ENCODE peak calls at places on chromosome 1, in six cellular contexts. R is stimulated activated CD4-positive, alpha-beta T cell treated with anti-CD3 and anti-CD28 coated beads, Interleukin-12 subunit alpha, Interleukin-12 subunit beta, amount 100 ng/mL, for 4 hours; K is choroid plexus epithelial cell; V is heart left ventricle; Y is anterior cingulate cortex; S is lower leg skin. C is an unnamed sample.

GRCh38 chr1:78091886-78092285 is 46.1 kb downstream of the GIPC2 start:
- DNase-seq in R (no peak), K (no peak), V (no peak), Y (no peak), S (no peak), C (no peak)

GRCh38 chr1:56866656-56867055 is 12.1 kb downstream of the C8A start:
- DNase-seq in R (no peak), K (no peak), V (no peak), Y (no peak), S (no peak), C (no peak)

GRCh38 chr1:228795578-228795977 is 60.3 kb downstream of the RHOU start:
- DNase-seq in R (no peak), K (no peak), V (no peak), Y (no peak), S (peak; percentile 42), C (no peak)

GRCh38 chr1:33334081-33334552 is 13.2 kb upstream of the A3GALT2 start:
- DNase-seq in R (no peak), K (peak; percentile 84), V (peak; percentile 59), Y (no peak), S (peak; percentile 94), C (no peak)

GRCh38 chr1:178566187-178566586 is 53.3 kb downstream of the TEX35 start:
- DNase-seq in R (no peak), K (peak; percentile 18), V (no peak), Y (no peak), S (no peak), C (no peak)

GRCh38 chr1:27668808-27669723 is 2.9 kb downstream of the IFI6 start:
- DNase-seq in R (peak; percentile 92), K (peak; percentile 67), V (peak; percentile 66), Y (peak; percentile 68), S (peak; percentile 96), C (peak; percentile 78)

GRCh38 chr1:23953020-23953419 is 6.6 kb upstream of the PNRC2 start:
- DNase-seq in R (no peak), K (no peak), V (no peak), Y (no peak), S (no peak), C (no peak)

GRCh38 chr1:77200806-77201205 is 18.4 kb downstream of the PIGK start:
- DNase-seq in R (no peak), K (no peak), V (no peak), Y (no peak), S (no peak), C (no peak)

GRCh38 chr1:59343576-59343840 is 46.6 kb downstream of the FGGY start:
- DNase-seq in R (no peak), K (no peak), V (no peak), Y (no peak), S (no peak), C (no peak)

GRCh38 chr1:159214149-159214760 is 9.6 kb downstream of the ACKR1 start:
- DNase-seq in R (peak; percentile 21), K (peak; percentile 58), V (no peak), Y (peak; percentile 35), S (no peak), C (peak; percentile 71)

GRCh38 chr1:10400013-10400412 is 1.1 kb downstream of the PGD start:
- DNase-seq in R (no peak), K (no peak), V (no peak), Y (no peak), S (no peak), C (no peak)

GRCh38 chr1:14929547-14930223 is 223.9 kb upstream of the TMEM51 start:
- DNase-seq in R (no peak), K (peak; percentile 69), V (no peak), Y (no peak), S (no peak), C (no peak)

GRCh38 chr1:240906477-240906876 is 294.5 kb upstream of the GREM2 start:
- DNase-seq in R (no peak), K (peak; percentile 9), V (peak; percentile 13), Y (peak; percentile 1), S (no peak), C (peak; percentile 42)

GRCh38 chr1:60251426-60251825 is 177.9 kb upstream of the C1orf87 start:
- DNase-seq in R (no peak), K (no peak), V (no peak), Y (no peak), S (no peak), C (no peak)

GRCh38 chr1:185520188-185520935 is 203.3 kb upstream of the IVNS1ABP start:
- DNase-seq in R (no peak), K (peak; percentile 16), V (no peak), Y (no peak), S (no peak), C (peak; percentile 32)

GRCh38 chr1:182739545-182739944 is 50.0 kb upstream of the NPL start:
- DNase-seq in R (no peak), K (peak; percentile 31), V (no peak), Y (no peak), S (no peak), C (no peak)

GRCh38 chr1:166485620-166486019 is 318.8 kb upstream of the FAM78B start:
- DNase-seq in R (no peak), K (no peak), V (no peak), Y (no peak), S (no peak), C (no peak)

GRCh38 chr1:155026588-155026987 is 7.0 kb downstream of the DCST2 start:
- DNase-seq in R (no peak), K (no peak), V (no peak), Y (no peak), S (no peak), C (no peak)

GRCh38 chr1:107952989-107953388 is 12.0 kb downstream of the VAV3 start:
- DNase-seq in R (no peak), K (peak; percentile 27), V (peak; percentile 29), Y (no peak), S (no peak), C (peak; percentile 72)

GRCh38 chr1:247268390-247269045 is 12.6 kb downstream of the VN1R5 start:
- DNase-seq in R (no peak), K (peak; percentile 61), V (no peak), Y (no peak), S (no peak), C (no peak)

GRCh38 chr1:1232224-1232800 is at the start of gene B3GALT6:
- DNase-seq in R (no peak), K (no peak), V (no peak), Y (no peak), S (no peak), C (no peak)

GRCh38 chr1:190578015-190578414 is 100.4 kb upstream of the BRINP3 start:
- DNase-seq in R (no peak), K (no peak), V (no peak), Y (no peak), S (no peak), C (no peak)

GRCh38 chr1:151898519-151898991 is 10.8 kb downstream of the THEM4 start:
- DNase-seq in R (peak; percentile 32), K (no peak), V (no peak), Y (no peak), S (no peak), C (peak; percentile 35)

GRCh38 chr1:12756756-12757433 is 10.9 kb downstream of the CFAP107 start:
- DNase-seq in R (no peak), K (no peak), V (no peak), Y (no peak), S (no peak), C (no peak)

GRCh38 chr1:31633117-31633516 is 11.6 kb downstream of the PEF1 start:
- DNase-seq in R (peak; percentile 17), K (peak; percentile 25), V (no peak), Y (no peak), S (no peak), C (peak; percentile 66)

GRCh38 chr1:33177996-33178540 is 3.8 kb downstream of the TRIM62 start:
- DNase-seq in R (no peak), K (no peak), V (no peak), Y (no peak), S (peak; percentile 42), C (no peak)

GRCh38 chr1:180168786-180169640 is 14.3 kb downstream of the QSOX1 start:
- DNase-seq in R (peak; percentile 13), K (peak; percentile 65), V (no peak), Y (no peak), S (no peak), C (peak; percentile 78)

GRCh38 chr1:44628962-44629756 is 45.1 kb downstream of the TMEM53 start:
- DNase-seq in R (no peak), K (peak; percentile 55), V (no peak), Y (no peak), S (no peak), C (no peak)

GRCh38 chr1:59601032-59601431 is 213.7 kb upstream of the HOOK1 start:
- DNase-seq in R (no peak), K (no peak), V (peak; percentile 51), Y (peak; percentile 3), S (peak; percentile 82), C (no peak)

GRCh38 chr1:20617157-20617487 is 16.1 kb upstream of the PINK1 start:
- DNase-seq in R (no peak), K (no peak), V (no peak), Y (no peak), S (no peak), C (no peak)

C was measured in dermis blood vessel endothelial cell.